ENCODE peak calls at places on chromosomes 2 and 18, in nine cellular contexts. One of them, this sample, is unnamed.

GRCh38 chr2:208479342-208479741 is 72.8 kb downstream of the PTH2R start:
- DNase-seq in transverse colon: no peak
- DNase-seq in heart left ventricle: no peak
- DNase-seq in GM12878: no peak
- DNase-seq in stomach: no peak
- DNase-seq in gastrocnemius medialis: no peak
- DNase-seq in IMR-90: no peak
- DNase-seq in A549: no peak
- DNase-seq in body of pancreas: no peak
- DNase-seq in this sample: no peak

GRCh38 chr18:79897940-79898625 is 53.4 kb downstream of the SLC66A2 start:
- DNase-seq in stomach: no peak
- DNase-seq in heart left ventricle: no peak
- DNase-seq in IMR-90: no peak
- DNase-seq in body of pancreas: no peak
- DNase-seq in A549: no peak
- DNase-seq in gastrocnemius medialis: no peak
- DNase-seq in transverse colon: peak; percentile 6
- DNase-seq in GM12878: no peak
- DNase-seq in this sample: no peak

GRCh38 chr18:42654561-42654960 is 460.9 kb downstream of the RIT2 start:
- DNase-seq in IMR-90: no peak
- DNase-seq in gastrocnemius medialis: no peak
- DNase-seq in A549: no peak
- DNase-seq in heart left ventricle: no peak
- DNase-seq in GM12878: no peak
- DNase-seq in body of pancreas: no peak
- DNase-seq in stomach: no peak
- DNase-seq in transverse colon: no peak
- DNase-seq in this sample: no peak

GRCh38 chr2:226447896-226448295 is 351.7 kb downstream of the IRS1 start:
- DNase-seq in GM12878: no peak
- DNase-seq in IMR-90: peak; percentile 52
- DNase-seq in stomach: no peak
- DNase-seq in gastrocnemius medialis: no peak
- DNase-seq in heart left ventricle: no peak
- DNase-seq in A549: no peak
- DNase-seq in transverse colon: no peak
- DNase-seq in body of pancreas: peak; percentile 23
- DNase-seq in this sample: peak; percentile 21

GRCh38 chr18:49094979-49095632 is 144.3 kb upstream of the SMAD7 start:
- DNase-seq in stomach: no peak
- DNase-seq in GM12878: no peak
- DNase-seq in transverse colon: no peak
- DNase-seq in body of pancreas: no peak
- DNase-seq in heart left ventricle: no peak
- DNase-seq in A549: no peak
- DNase-seq in IMR-90: peak; percentile 92
- DNase-seq in gastrocnemius medialis: no peak
- DNase-seq in this sample: no peak

GRCh38 chr2:43592443-43592842 is 3.4 kb downstream of the THADA start:
- DNase-seq in gastrocnemius medialis: no peak
- DNase-seq in heart left ventricle: no peak
- DNase-seq in GM12878: no peak
- DNase-seq in stomach: no peak
- DNase-seq in transverse colon: no peak
- DNase-seq in body of pancreas: no peak
- DNase-seq in IMR-90: no peak
- DNase-seq in A549: no peak
- DNase-seq in this sample: no peak

GRCh38 chr2:102505290-102505689 is 32.3 kb downstream of the SLC9A4 start:
- DNase-seq in stomach: peak; percentile 74
- DNase-seq in heart left ventricle: peak; percentile 31
- DNase-seq in gastrocnemius medialis: no peak
- DNase-seq in GM12878: no peak
- DNase-seq in body of pancreas: peak; percentile 36
- DNase-seq in IMR-90: no peak
- DNase-seq in A549: no peak
- DNase-seq in transverse colon: peak; percentile 45
- DNase-seq in this sample: peak; percentile 89

GRCh38 chr2:121689356-121689755 is 40.1 kb upstream of the CLASP1 start:
- DNase-seq in body of pancreas: peak; percentile 49
- DNase-seq in A549: peak; percentile 51
- DNase-seq in stomach: peak; percentile 27
- DNase-seq in gastrocnemius medialis: no peak
- DNase-seq in IMR-90: peak; percentile 69
- DNase-seq in transverse colon: no peak
- DNase-seq in GM12878: no peak
- DNase-seq in heart left ventricle: peak; percentile 30
- DNase-seq in this sample: no peak

GRCh38 chr2:38836801-38837200 is 38.9 kb downstream of the DHX57 start:
- DNase-seq in gastrocnemius medialis: no peak
- DNase-seq in transverse colon: no peak
- DNase-seq in GM12878: no peak
- DNase-seq in body of pancreas: no peak
- DNase-seq in heart left ventricle: no peak
- DNase-seq in A549: no peak
- DNase-seq in stomach: no peak
- DNase-seq in IMR-90: peak; percentile 10
- DNase-seq in this sample: no peak

GRCh38 chr2:16726577-16726976 is 60.9 kb upstream of the CYRIA start:
- DNase-seq in transverse colon: no peak
- DNase-seq in heart left ventricle: no peak
- DNase-seq in gastrocnemius medialis: no peak
- DNase-seq in GM12878: no peak
- DNase-seq in body of pancreas: no peak
- DNase-seq in A549: no peak
- DNase-seq in stomach: no peak
- DNase-seq in IMR-90: no peak
- DNase-seq in this sample: no peak

GRCh38 chr2:50691518-50691917 is 340.4 kb downstream of the NRXN1 start:
- DNase-seq in IMR-90: no peak
- DNase-seq in gastrocnemius medialis: no peak
- DNase-seq in heart left ventricle: no peak
- DNase-seq in A549: no peak
- DNase-seq in stomach: no peak
- DNase-seq in GM12878: no peak
- DNase-seq in transverse colon: no peak
- DNase-seq in body of pancreas: no peak
- DNase-seq in this sample: no peak

GRCh38 chr18:37516361-37516853 is 49.2 kb downstream of the CELF4 start:
- DNase-seq in IMR-90: no peak
- DNase-seq in transverse colon: no peak
- DNase-seq in body of pancreas: no peak
- DNase-seq in A549: no peak
- DNase-seq in gastrocnemius medialis: no peak
- DNase-seq in stomach: no peak
- DNase-seq in GM12878: no peak
- DNase-seq in heart left ventricle: no peak
- DNase-seq in this sample: no peak

GRCh38 chr2:127887452-127888219 is 1.9 kb upstream of the AMMECR1L start:
- DNase-seq in gastrocnemius medialis: no peak
- DNase-seq in body of pancreas: no peak
- DNase-seq in transverse colon: no peak
- DNase-seq in stomach: no peak
- DNase-seq in heart left ventricle: no peak
- DNase-seq in A549: no peak
- DNase-seq in IMR-90: no peak
- DNase-seq in GM12878: no peak
- DNase-seq in this sample: no peak

GRCh38 chr2:101341901-101342624 is 33.6 kb upstream of the RNF149 start:
- DNase-seq in body of pancreas: peak; percentile 74
- DNase-seq in transverse colon: peak; percentile 78
- DNase-seq in GM12878: no peak
- DNase-seq in IMR-90: peak; percentile 61
- DNase-seq in heart left ventricle: peak; percentile 84
- DNase-seq in gastrocnemius medialis: peak; percentile 38
- DNase-seq in A549: peak; percentile 76
- DNase-seq in stomach: peak; percentile 84
- DNase-seq in this sample: no peak

GRCh38 chr2:16763493-16763899 is 97.9 kb upstream of the CYRIA start:
- DNase-seq in A549: no peak
- DNase-seq in IMR-90: no peak
- DNase-seq in transverse colon: no peak
- DNase-seq in stomach: no peak
- DNase-seq in gastrocnemius medialis: no peak
- DNase-seq in GM12878: no peak
- DNase-seq in heart left ventricle: no peak
- DNase-seq in body of pancreas: no peak
- DNase-seq in this sample: no peak

GRCh38 chr18:76988015-76988826 is 144.4 kb downstream of the MBP start:
- DNase-seq in gastrocnemius medialis: peak; percentile 40
- DNase-seq in stomach: no peak
- DNase-seq in body of pancreas: no peak
- DNase-seq in A549: no peak
- DNase-seq in heart left ventricle: peak; percentile 74
- DNase-seq in GM12878: no peak
- DNase-seq in IMR-90: no peak
- DNase-seq in transverse colon: no peak
- DNase-seq in this sample: no peak

GRCh38 chr2:101253013-101253712 is 477 bp downstream of the CNOT11 start:
- DNase-seq in heart left ventricle: peak; percentile 69
- DNase-seq in transverse colon: peak; percentile 76
- DNase-seq in gastrocnemius medialis: peak; percentile 25
- DNase-seq in stomach: peak; percentile 78
- DNase-seq in GM12878: no peak
- DNase-seq in IMR-90: peak; percentile 68
- DNase-seq in A549: no peak
- DNase-seq in body of pancreas: peak; percentile 82
- DNase-seq in this sample: no peak

GRCh38 chr2:149394864-149395263 is 64.5 kb downstream of the LYPD6 start:
- DNase-seq in heart left ventricle: no peak
- DNase-seq in transverse colon: no peak
- DNase-seq in stomach: no peak
- DNase-seq in IMR-90: peak; percentile 4
- DNase-seq in GM12878: no peak
- DNase-seq in body of pancreas: no peak
- DNase-seq in gastrocnemius medialis: no peak
- DNase-seq in A549: no peak
- DNase-seq in this sample: no peak

GRCh38 chr2:45119855-45120254 is 110.6 kb upstream of the SIX2 start:
- DNase-seq in transverse colon: no peak
- DNase-seq in GM12878: no peak
- DNase-seq in stomach: no peak
- DNase-seq in gastrocnemius medialis: no peak
- DNase-seq in A549: no peak
- DNase-seq in heart left ventricle: no peak
- DNase-seq in body of pancreas: no peak
- DNase-seq in IMR-90: peak; percentile 85
- DNase-seq in this sample: peak; percentile 66

GRCh38 chr2:57528499-57528898 is 518.1 kb upstream of the VRK2 start:
- DNase-seq in IMR-90: no peak
- DNase-seq in A549: no peak
- DNase-seq in heart left ventricle: no peak
- DNase-seq in stomach: no peak
- DNase-seq in transverse colon: no peak
- DNase-seq in gastrocnemius medialis: no peak
- DNase-seq in GM12878: no peak
- DNase-seq in body of pancreas: no peak
- DNase-seq in this sample: no peak

GRCh38 chr2:86021396-86022378 is 84.0 kb downstream of the POLR1A start:
- DNase-seq in IMR-90: no peak
- DNase-seq in A549: peak; percentile 26
- DNase-seq in stomach: no peak
- DNase-seq in body of pancreas: peak; percentile 9
- DNase-seq in transverse colon: no peak
- DNase-seq in heart left ventricle: no peak
- DNase-seq in gastrocnemius medialis: no peak
- DNase-seq in GM12878: no peak
- DNase-seq in this sample: no peak
- H3K27ac ChIP-seq in IMR-90: no peak overlapping the region
- H3K27ac ChIP-seq in A549: no peak overlapping the region
- H3K27ac ChIP-seq in stomach: no peak overlapping the region
- H3K27ac ChIP-seq in body of pancreas: no peak overlapping the region
- H3K27ac ChIP-seq in transverse colon: no peak overlapping the region
- H3K27ac ChIP-seq in heart left ventricle: no peak overlapping the region
- H3K27ac ChIP-seq in gastrocnemius medialis: peak overlapping the region; percentile 83
- H3K27ac ChIP-seq in GM12878: no peak overlapping the region
- H3K27ac ChIP-seq in this sample: no peak overlapping the region

DNA sequence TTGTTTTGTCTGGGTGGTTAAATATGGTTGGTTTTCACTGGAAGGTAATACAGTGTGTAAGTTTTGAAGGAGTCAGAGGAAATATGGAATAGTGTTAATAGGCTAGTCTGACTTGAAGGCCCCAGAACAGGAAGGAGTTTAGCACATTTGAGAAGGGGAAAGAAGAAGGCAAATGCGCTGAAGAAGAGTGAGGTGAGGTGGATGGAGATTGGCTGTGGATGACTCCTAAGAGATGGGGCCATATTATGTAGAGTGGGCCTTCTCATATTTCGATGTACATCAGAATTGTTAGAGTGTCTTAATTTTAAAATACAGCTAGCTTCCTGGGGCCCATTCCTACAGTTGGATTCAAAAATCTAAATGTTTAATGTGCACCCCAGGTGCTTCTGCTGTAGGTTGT is 61.0 kb downstream of the GLS start:
- DNase-seq in transverse colon: no peak
- DNase-seq in heart left ventricle: no peak
- DNase-seq in A549: no peak
- DNase-seq in IMR-90: no peak
- DNase-seq in body of pancreas: no peak
- DNase-seq in GM12878: no peak
- DNase-seq in stomach: no peak
- DNase-seq in gastrocnemius medialis: no peak
- DNase-seq in this sample: no peak
- TF ChIP-seq POLR2A in transverse colon: no peak
- TF ChIP-seq POLR2A in heart left ventricle: no peak
- TF ChIP-seq POLR2A in A549: no peak
- TF ChIP-seq POLR2A in IMR-90: no peak
- TF ChIP-seq POLR2A in body of pancreas: no peak
- TF ChIP-seq POLR2A in GM12878: no peak
- TF ChIP-seq POLR2A in stomach: no peak
- TF ChIP-seq POLR2A in gastrocnemius medialis: no peak
- TF ChIP-seq POLR2A in this sample: no peak

GRCh38 chr2:75012080-75012479 is 53.6 kb downstream of the POLE4 start:
- DNase-seq in GM12878: no peak
- DNase-seq in stomach: no peak
- DNase-seq in heart left ventricle: no peak
- DNase-seq in transverse colon: no peak
- DNase-seq in IMR-90: peak; percentile 22
- DNase-seq in A549: no peak
- DNase-seq in gastrocnemius medialis: no peak
- DNase-seq in body of pancreas: no peak
- DNase-seq in this sample: no peak
- H3K27ac ChIP-seq in GM12878: no peak overlapping the region
- H3K27ac ChIP-seq in stomach: no peak overlapping the region
- H3K27ac ChIP-seq in heart left ventricle: no peak overlapping the region
- H3K27ac ChIP-seq in transverse colon: no peak overlapping the region
- H3K27ac ChIP-seq in IMR-90: no peak overlapping the region
- H3K27ac ChIP-seq in A549: no peak overlapping the region
- H3K27ac ChIP-seq in gastrocnemius medialis: no peak overlapping the region
- H3K27ac ChIP-seq in body of pancreas: no peak overlapping the region
- H3K27ac ChIP-seq in this sample: no peak overlapping the region

GRCh38 chr2:155095613-155096012 is 397.1 kb downstream of the KCNJ3 start:
- DNase-seq in stomach: no peak
- DNase-seq in body of pancreas: no peak
- DNase-seq in gastrocnemius medialis: no peak
- DNase-seq in heart left ventricle: no peak
- DNase-seq in A549: no peak
- DNase-seq in GM12878: no peak
- DNase-seq in transverse colon: no peak
- DNase-seq in IMR-90: no peak
- DNase-seq in this sample: no peak
- TF ChIP-seq POLR2A in stomach: no peak
- TF ChIP-seq POLR2A in body of pancreas: no peak
- TF ChIP-seq POLR2A in gastrocnemius medialis: no peak
- TF ChIP-seq POLR2A in heart left ventricle: no peak
- TF ChIP-seq POLR2A in A549: no peak
- TF ChIP-seq POLR2A in GM12878: no peak
- TF ChIP-seq POLR2A in transverse colon: no peak
- TF ChIP-seq POLR2A in IMR-90: no peak
- TF ChIP-seq POLR2A in this sample: no peak

GRCh38 chr2:5696351-5696740 is 4.2 kb downstream of the SOX11 start:
- DNase-seq in stomach: no peak
- DNase-seq in IMR-90: peak; percentile 27
- DNase-seq in GM12878: no peak
- DNase-seq in transverse colon: no peak
- DNase-seq in body of pancreas: no peak
- DNase-seq in heart left ventricle: peak; percentile 26
- DNase-seq in A549: no peak
- DNase-seq in gastrocnemius medialis: no peak
- DNase-seq in this sample: peak; percentile 19
- H3K27ac ChIP-seq in stomach: peak overlapping the region; percentile 19
- H3K27ac ChIP-seq in IMR-90: peak overlapping the region; percentile 95
- H3K27ac ChIP-seq in GM12878: no peak overlapping the region
- H3K27ac ChIP-seq in transverse colon: peak overlapping the region; percentile 33
- H3K27ac ChIP-seq in body of pancreas: no peak overlapping the region
- H3K27ac ChIP-seq in heart left ventricle: peak overlapping the region; percentile 75
- H3K27ac ChIP-seq in A549: no peak overlapping the region
- H3K27ac ChIP-seq in gastrocnemius medialis: no peak overlapping the region
- H3K27ac ChIP-seq in this sample: peak overlapping the region; percentile 54

This sample was measured in esophagus muscularis mucosa.